ENCODE peak calls at places on chromosomes 4 and X, in seven cellular contexts. K is suprapubic skin, J is left lung, E is colonic mucosa, T is tibial artery, H is IMR-90, V is aorta. G is an unnamed sample. For H3K9me3 and H3K27me3, the result is how much of the 10 kb centered on the place peaks cover.

GRCh38 chr4:168384437-168385141 is 66.0 kb upstream of the DDX60 start:
- DNase-seq in K (no peak), J (no peak), E (peak), T (no peak), H (peak), V (no peak), G (no peak)

GRCh38 chr4:99852199-99852718 is 35.6 kb downstream of the DAPP1 start:
- DNase-seq in K (no peak), J (no peak), E (no peak), T (no peak), H (no peak), V (no peak), G (no peak)

GRCh38 chr4:73311428-73311827 is 52.8 kb upstream of the ANKRD17 start:
- DNase-seq in K (no peak), J (no peak), E (no peak), T (no peak), H (peak), V (no peak), G (no peak)

GRCh38 chr4:40672528-40673522 is 43.2 kb upstream of the RBM47 start:
- DNase-seq in K (no peak), J (no peak), E (no peak), T (peak), H (peak), V (peak), G (no peak)

GRCh38 chr4:104907074-104907649 is 239.5 kb upstream of the TET2 start:
- DNase-seq in K (no peak), J (no peak), E (no peak), T (no peak), H (no peak), V (no peak), G (no peak)

GRCh38 chr4:98653006-98653405 is 5.4 kb downstream of the TSPAN5 start:
- DNase-seq in K (no peak), J (no peak), E (no peak), T (no peak), H (peak), V (no peak), G (no peak)

GRCh38 chrX:81414630-81415029 is 212.7 kb downstream of the SH3BGRL start:
- DNase-seq in K (no peak), J (no peak), E (no peak), T (no peak), H (no peak), V (no peak), G (no peak)

GRCh38 chr4:7206856-7207567 is 14.7 kb downstream of the SORCS2 start:
- DNase-seq in K (peak), J (peak), E (peak), T (peak), H (peak), V (peak), G (peak)

GRCh38 chr4:123304151-123305021 is 92.2 kb upstream of the SPRY1 start:
- DNase-seq in K (no peak), J (no peak), E (no peak), T (no peak), H (no peak), V (no peak), G (no peak)

GRCh38 chr4:147049940-147050852 is 104.5 kb upstream of the TTC29 start:
- DNase-seq in K (no peak), J (no peak), E (no peak), T (no peak), H (peak), V (no peak), G (no peak)

GRCh38 chr4:186765673-186766546 is 42.3 kb upstream of the FAT1 start:
- DNase-seq in K (no peak), J (no peak), E (peak), T (no peak), H (no peak), V (no peak), G (no peak)

DNA sequence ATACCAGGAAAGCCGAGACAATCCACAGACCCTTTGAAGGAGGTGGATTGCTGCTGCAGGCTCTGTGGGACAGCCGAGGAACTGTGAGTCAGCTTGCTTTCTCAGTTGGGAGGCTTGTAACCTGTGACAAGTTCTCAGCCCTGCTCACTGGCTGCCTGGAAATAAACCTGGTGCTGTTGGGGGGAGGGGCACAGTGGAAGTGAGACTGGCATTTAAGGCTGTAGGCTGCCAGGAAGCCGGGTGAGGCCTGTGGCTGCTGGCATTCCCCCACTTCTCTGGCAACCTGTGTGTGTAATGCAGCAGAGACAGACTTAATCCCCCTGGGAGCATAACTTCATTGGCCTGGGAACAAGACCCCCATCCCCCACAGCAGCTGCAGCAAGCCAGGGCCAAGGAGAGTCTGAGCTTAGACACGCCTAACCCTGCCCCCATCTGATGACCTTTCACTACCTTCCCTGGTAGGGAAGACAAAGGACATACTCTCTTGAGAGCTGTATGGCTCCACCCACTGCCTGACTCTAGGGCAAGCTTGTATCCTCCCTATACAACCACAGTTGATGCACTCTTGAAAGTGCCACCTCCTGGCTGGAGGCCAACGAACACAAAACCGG is 64.1 kb downstream of the ALPK1 start:
- DNase-seq in K (no peak), J (peak), E (no peak), T (no peak), H (peak), V (no peak), G (peak)
- H3K9me3 ChIP-seq in K (under half), J (under half), E (under half), T (under half), H (under half), V (under half), G (under half)

DNA sequence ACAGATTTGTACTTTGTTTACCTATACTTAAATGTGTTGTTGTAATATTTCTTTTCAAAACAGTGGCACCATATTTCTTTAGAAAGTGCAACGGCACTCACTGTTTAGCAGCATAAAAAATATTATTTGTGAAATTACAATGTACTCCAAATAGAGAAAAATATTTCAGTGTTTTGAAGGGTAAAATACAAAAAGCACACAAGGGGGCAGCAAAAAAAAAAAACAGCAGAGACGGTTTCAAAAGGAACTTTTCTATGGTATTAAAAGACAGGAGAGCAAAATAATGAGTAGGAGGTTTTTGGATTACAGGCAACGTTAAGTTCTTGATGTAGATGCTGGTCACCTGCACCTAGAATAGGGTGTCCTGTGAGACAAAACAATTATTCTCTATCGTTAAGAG is 2.0 kb downstream of the NUDT11 start:
- DNase-seq in K (no peak), J (no peak), E (no peak), T (no peak), H (no peak), V (no peak), G (no peak)
- H3K27me3 ChIP-seq in K (under half), J (half or more), E (under half), T (under half), H (under half), V (under half), G (under half)

DNA sequence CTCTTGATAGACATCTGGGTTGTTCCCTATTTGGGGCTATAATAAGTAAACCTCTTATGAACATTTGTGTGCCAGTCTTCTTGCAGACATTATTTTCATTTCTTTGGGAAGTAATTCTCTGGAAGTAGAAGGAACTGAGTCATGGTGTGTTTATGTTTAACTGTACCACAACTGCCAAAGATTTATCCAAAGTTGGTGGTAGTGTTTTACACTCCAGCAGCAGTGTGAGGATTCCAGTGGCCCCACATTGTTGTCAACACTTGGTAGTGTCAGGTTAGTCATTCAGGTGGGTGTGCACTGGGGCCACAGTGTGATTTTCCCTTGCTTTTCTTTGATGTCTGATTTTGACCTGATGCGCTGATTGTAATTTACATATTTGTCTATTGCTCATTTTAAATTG is 5.0 kb upstream of the UVSSA start:
- DNase-seq in K (no peak), J (no peak), E (no peak), T (no peak), H (peak), V (no peak), G (no peak)
- H3K9me3 ChIP-seq in K (under half), J (under half), E (under half), T (under half), H (under half), V (under half), G (under half)

GRCh38 chr4:41881931-41882621 is 53.2 kb upstream of the TMEM33 start:
- DNase-seq in K (no peak), J (peak), E (no peak), T (no peak), H (no peak), V (no peak), G (peak)
- H3K27me3 ChIP-seq in K (half or more), J (half or more), E (half or more), T (half or more), H (half or more), V (under half), G (under half)

GRCh38 chrX:155774387-155774786 is 106.8 kb upstream of the VAMP7 start:
- DNase-seq in K (no peak), J (peak), E (no peak), T (no peak), H (no peak), V (no peak), G (no peak)

GRCh38 chrX:155778844-155779553 is 102.1 kb upstream of the VAMP7 start:
- DNase-seq in K (no peak), J (no peak), E (no peak), T (no peak), H (no peak), V (no peak), G (no peak)

GRCh38 chrX:155779831-155780230 is 101.3 kb upstream of the VAMP7 start:
- DNase-seq in K (no peak), J (no peak), E (no peak), T (no peak), H (no peak), V (no peak), G (no peak)
- H3K9me3 ChIP-seq in K (under half), J (under half), E (under half), T (under half), H (under half), V (under half), G (under half)

GRCh38 chr4:165563851-165564250 is 185.0 kb downstream of the CPE start:
- DNase-seq in K (no peak), J (no peak), E (no peak), T (no peak), H (no peak), V (no peak), G (no peak)

GRCh38 chr4:165569031-165569430 is 190.2 kb downstream of the CPE start:
- DNase-seq in K (no peak), J (no peak), E (no peak), T (no peak), H (no peak), V (no peak), G (no peak)
- H3K27me3 ChIP-seq in K (under half), J (under half), E (under half), T (under half), H (under half), V (under half), G (under half)

DNA sequence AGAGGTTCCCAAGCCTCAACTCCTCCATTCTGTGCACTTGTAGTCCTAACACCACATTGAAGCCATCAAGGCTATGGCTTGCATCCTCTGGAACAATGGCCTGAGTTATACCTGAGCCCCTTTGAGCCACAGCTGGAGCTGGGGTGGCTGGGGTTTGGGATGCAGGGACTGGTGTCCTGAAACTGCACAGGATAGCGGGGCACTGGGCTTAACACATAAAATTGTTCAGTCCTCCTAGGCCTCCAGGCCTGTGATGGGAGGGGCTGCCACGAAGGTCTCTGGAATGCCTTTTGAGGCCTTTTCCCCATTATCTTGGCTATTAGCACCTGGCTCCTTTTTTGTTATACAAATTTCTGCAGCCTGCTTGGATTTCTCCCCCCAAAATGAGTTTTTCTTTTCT is 35.5 kb downstream of the CFAP299 start:
- DNase-seq in K (no peak), J (peak), E (no peak), T (no peak), H (no peak), V (no peak), G (no peak)
- H3K9me3 ChIP-seq in K (under half), J (under half), E (under half), T (under half), H (under half), V (under half), G (under half)

GRCh38 chrX:15165832-15166231 is 104.1 kb downstream of the ASB9 start:
- DNase-seq in K (no peak), J (no peak), E (no peak), T (no peak), H (no peak), V (no peak), G (no peak)

GRCh38 chrX:15173411-15173810 is 96.5 kb downstream of the ASB9 start:
- DNase-seq in K (no peak), J (no peak), E (no peak), T (no peak), H (no peak), V (no peak), G (no peak)

GRCh38 chrX:15167826-15168225 is 102.1 kb downstream of the ASB9 start:
- DNase-seq in K (no peak), J (no peak), E (no peak), T (no peak), H (no peak), V (no peak), G (peak)

DNA sequence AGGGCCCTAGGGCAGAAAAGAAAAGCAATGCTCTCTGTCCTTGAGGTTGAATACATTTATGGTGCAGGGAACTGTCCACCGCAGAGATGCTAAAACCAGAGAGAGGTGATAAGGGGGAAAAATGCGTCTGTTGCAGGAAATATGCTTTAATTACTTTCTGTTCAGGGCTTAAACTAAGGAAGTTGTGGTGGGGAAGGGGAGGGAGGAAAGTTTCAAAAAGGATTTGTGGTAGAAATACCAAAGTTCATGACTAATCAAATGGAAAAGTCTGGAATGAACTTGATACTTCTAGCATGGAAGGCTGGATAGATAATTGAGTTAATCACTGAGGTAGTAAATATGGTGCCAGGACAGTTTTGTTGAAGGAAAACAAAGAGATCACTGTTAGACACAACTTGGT is 99.0 kb downstream of the ASB9 start:
- DNase-seq in K (no peak), J (no peak), E (no peak), T (no peak), H (no peak), V (no peak), G (no peak)
- H3K27me3 ChIP-seq in K (under half), J (under half), E (under half), T (under half), H (under half), V (under half), G (under half)